ENCODE peak calls at places on chromosomes 2 and 18, in seven cellular contexts. S is SHP77; K is cardiac fibroblast; L is activated T-cell treated with anti-CD3 and anti-CD28 coated beads, Interleukin-2, amount 50 U/mL, for 72 hours; B is activated B cell treated with CpG ODN at 0.5 μM for 24 hours; Q is Ammon's horn; E is activated CD4-positive, CD25-positive, alpha-beta regulatory T cell. F is an unnamed sample.

GRCh38 chr2:173288561-173288960 is 66.1 kb upstream of the CDCA7 start:
- DNase-seq in S (no peak), K (peak; percentile 23), L (peak; percentile 62), B (no peak), Q (no peak), E (no peak), F (peak; percentile 60)

GRCh38 chr2:3480352-3481010 is 38.9 kb downstream of the ADI1 start:
- DNase-seq in S (no peak), K (no peak), L (no peak), B (no peak), Q (no peak), E (no peak), F (no peak)

GRCh38 chr18:34117319-34117718 is 107.4 kb downstream of the NOL4 start:
- DNase-seq in S (no peak), K (no peak), L (no peak), B (no peak), Q (no peak), E (no peak), F (no peak)

GRCh38 chr2:11203480-11203879 is 48.2 kb downstream of the SLC66A3 start:
- DNase-seq in S (no peak), K (peak; percentile 10), L (no peak), B (no peak), Q (no peak), E (no peak), F (no peak)

GRCh38 chr2:77007668-77008067 is 514.5 kb downstream of the LRRTM4 start:
- DNase-seq in S (no peak), K (no peak), L (no peak), B (no peak), Q (no peak), E (no peak), F (no peak)

GRCh38 chr2:146927080-146927714 is 917.6 kb upstream of the ACVR2A start:
- DNase-seq in S (peak; percentile 0), K (peak; percentile 89), L (no peak), B (no peak), Q (peak; percentile 73), E (no peak), F (peak; percentile 43)

GRCh38 chr2:197174539-197175094 is 136.0 kb downstream of the ANKRD44 start:
- DNase-seq in S (peak; percentile 43), K (no peak), L (no peak), B (no peak), Q (no peak), E (no peak), F (peak; percentile 72)

GRCh38 chr2:63853527-63854310 is 12.0 kb downstream of the UGP2 start:
- DNase-seq in S (no peak), K (peak; percentile 75), L (no peak), B (no peak), Q (no peak), E (no peak), F (no peak)

GRCh38 chr18:40072761-40073160 is 1882.3 kb upstream of the PIK3C3 start:
- DNase-seq in S (no peak), K (no peak), L (no peak), B (no peak), Q (no peak), E (no peak), F (no peak)

GRCh38 chr2:218888341-218888740 is 7.7 kb downstream of the WNT10A start:
- DNase-seq in S (no peak), K (no peak), L (no peak), B (no peak), Q (no peak), E (no peak), F (no peak)

GRCh38 chr2:240929364-240930095 is 23.4 kb downstream of the CROCC2 start:
- DNase-seq in S (no peak), K (no peak), L (no peak), B (no peak), Q (no peak), E (no peak), F (no peak)

GRCh38 chr18:1094408-1094807 is 189.7 kb downstream of the ADCYAP1 start:
- DNase-seq in S (no peak), K (peak; percentile 25), L (no peak), B (no peak), Q (peak; percentile 28), E (no peak), F (peak; percentile 68)

GRCh38 chr2:202104286-202104870 is 31.3 kb downstream of the KIAA2012 start:
- DNase-seq in S (no peak), K (peak; percentile 78), L (peak; percentile 64), B (no peak), Q (no peak), E (no peak), F (peak; percentile 8)

GRCh38 chr18:44842588-44843412 is 162.1 kb downstream of the SETBP1 start:
- DNase-seq in S (no peak), K (no peak), L (no peak), B (no peak), Q (no peak), E (no peak), F (no peak)

GRCh38 chr2:118190365-118190916 is 102.2 kb downstream of the INSIG2 start:
- DNase-seq in S (peak; percentile 78), K (no peak), L (no peak), B (no peak), Q (no peak), E (no peak), F (no peak)

GRCh38 chr18:74715306-74715705 is 117.6 kb downstream of the ZNF407 start:
- DNase-seq in S (no peak), K (no peak), L (no peak), B (no peak), Q (peak; percentile 70), E (no peak), F (no peak)

GRCh38 chr2:215528555-215528954 is 92.7 kb upstream of the FN1 start:
- DNase-seq in S (no peak), K (peak; percentile 92), L (no peak), B (no peak), Q (no peak), E (no peak), F (peak; percentile 73)

GRCh38 chr2:234873103-234873827 is 78.6 kb upstream of the SH3BP4 start:
- DNase-seq in S (no peak), K (no peak), L (no peak), B (no peak), Q (no peak), E (no peak), F (no peak)

GRCh38 chr2:189393440-189394111 is 47.7 kb upstream of the WDR75 start:
- DNase-seq in S (no peak), K (peak; percentile 85), L (no peak), B (no peak), Q (no peak), E (no peak), F (peak; percentile 78)

GRCh38 chr2:152894051-152894450 is 175.6 kb downstream of the ARL6IP6 start:
- DNase-seq in S (no peak), K (no peak), L (no peak), B (no peak), Q (no peak), E (no peak), F (no peak)

GRCh38 chr18:50853863-50854271 is 25.1 kb upstream of the ME2 start:
- DNase-seq in S (no peak), K (peak; percentile 76), L (no peak), B (no peak), Q (peak; percentile 5), E (no peak), F (peak; percentile 7)

GRCh38 chr2:45009928-45010705 is 865 bp upstream of the SIX2 start:
- DNase-seq in S (no peak), K (peak; percentile 97), L (no peak), B (no peak), Q (no peak), E (no peak), F (peak; percentile 59)

GRCh38 chr2:159449504-159450124 is 163.1 kb upstream of the WDSUB1 start:
- DNase-seq in S (no peak), K (no peak), L (no peak), B (no peak), Q (no peak), E (no peak), F (no peak)

GRCh38 chr2:216057688-216058193 is 23.9 kb downstream of the PECR start:
- DNase-seq in S (no peak), K (peak; percentile 13), L (peak; percentile 60), B (peak; percentile 25), Q (peak; percentile 54), E (peak; percentile 37), F (peak; percentile 7)

GRCh38 chr2:196168181-196168580 is 3.2 kb downstream of the STK17B start:
- DNase-seq in S (no peak), K (peak; percentile 16), L (no peak), B (no peak), Q (no peak), E (no peak), F (peak; percentile 44)